ENCODE peak calls at places on chromosomes 1 and 21, in nine cellular contexts. K, B, H, Y, X, D, I, L and Z are unnamed samples.

GRCh38 chr1:164794310-164794709 is 235.3 kb downstream of the PBX1 start:
- DNase-seq in K (no peak), B (peak; percentile 90), H (no peak), Y (peak; percentile 94), X (peak; percentile 41), D (no peak), I (no peak), L (no peak), Z (peak; percentile 73)

GRCh38 chr1:112046630-112047029 is 57.2 kb upstream of the KCND3 start:
- DNase-seq in K (no peak), B (no peak), H (no peak), Y (no peak), X (no peak), D (no peak), I (no peak), L (no peak), Z (no peak)

GRCh38 chr1:68121536-68121935 is 71.1 kb upstream of the DIRAS3 start:
- DNase-seq in K (no peak), B (peak; percentile 77), H (no peak), Y (peak; percentile 87), X (no peak), D (no peak), I (no peak), L (no peak), Z (no peak)

GRCh38 chr1:225835752-225836151 is 25.8 kb downstream of the EPHX1 start:
- DNase-seq in K (peak; percentile 82), B (no peak), H (no peak), Y (peak; percentile 17), X (no peak), D (peak; percentile 71), I (no peak), L (no peak), Z (no peak)

GRCh38 chr1:54697896-54698295 is 17.8 kb upstream of the TTC4 start:
- DNase-seq in K (no peak), B (no peak), H (no peak), Y (no peak), X (no peak), D (no peak), I (no peak), L (no peak), Z (no peak)

GRCh38 chr1:165068716-165069115 is 287.8 kb downstream of the LMX1A start:
- DNase-seq in K (no peak), B (no peak), H (no peak), Y (no peak), X (no peak), D (no peak), I (no peak), L (no peak), Z (no peak)

GRCh38 chr1:243791586-243792267 is 58.3 kb downstream of the AKT3 start:
- DNase-seq in K (no peak), B (no peak), H (no peak), Y (no peak), X (no peak), D (no peak), I (no peak), L (no peak), Z (no peak)

GRCh38 chr1:10431065-10431730 is 965 bp downstream of the CENPS start:
- DNase-seq in K (no peak), B (no peak), H (no peak), Y (no peak), X (no peak), D (peak; percentile 18), I (peak; percentile 37), L (no peak), Z (no peak)

GRCh38 chr1:37673920-37674319 is 18.4 kb upstream of the CDCA8 start:
- DNase-seq in K (no peak), B (no peak), H (no peak), Y (no peak), X (no peak), D (peak; percentile 30), I (no peak), L (no peak), Z (no peak)

GRCh38 chr1:13799502-13800283 is 99.7 kb downstream of the PRDM2 start:
- DNase-seq in K (no peak), B (no peak), H (no peak), Y (no peak), X (no peak), D (no peak), I (no peak), L (no peak), Z (no peak)

GRCh38 chr1:209266590-209267172 is 316.8 kb upstream of the CAMK1G start:
- DNase-seq in K (no peak), B (no peak), H (no peak), Y (peak; percentile 2), X (no peak), D (no peak), I (no peak), L (no peak), Z (no peak)

GRCh38 chr1:77671836-77672235 is 10.6 kb downstream of the ZZZ3 start:
- DNase-seq in K (no peak), B (peak; percentile 44), H (no peak), Y (peak; percentile 53), X (no peak), D (no peak), I (no peak), L (no peak), Z (no peak)
- H3K4me3 ChIP-seq in K (no peak overlapping the region), B (no peak overlapping the region), H (no peak overlapping the region), Y (no peak overlapping the region), X (no peak overlapping the region), D (no peak overlapping the region), I (no peak overlapping the region), L (no peak overlapping the region), Z (no peak overlapping the region)

GRCh38 chr21:42654179-42654912 is 925 bp downstream of the PDE9A start:
- DNase-seq in K (no peak), B (no peak), H (no peak), Y (no peak), X (peak; percentile 53), D (peak; percentile 74), I (peak; percentile 78), L (peak; percentile 55), Z (no peak)
- TF ChIP-seq CTCF in K (no peak), B (no peak), H (no peak), Y (no peak), X (no peak), D (no peak), I (peak; percentile 20), L (no peak), Z (no peak)

GRCh38 chr1:201538618-201539551 is at the start of gene NAV1:
- DNase-seq in K (peak; percentile 70), B (no peak), H (no peak), Y (peak; percentile 75), X (peak; percentile 71), D (peak; percentile 89), I (peak; percentile 70), L (peak; percentile 59), Z (no peak)
- H3K27ac ChIP-seq in K (peak within 1 kb of the TSS; percentile 91), B (peak within 1 kb of the TSS; percentile 49), H (no peak within 1 kb of the TSS), Y (peak within 1 kb of the TSS; percentile 74), X (peak within 1 kb of the TSS; percentile 64), D (peak within 1 kb of the TSS; percentile 60), I (peak within 1 kb of the TSS; percentile 88), L (peak within 1 kb of the TSS; percentile 88), Z (peak within 1 kb of the TSS; percentile 79)

GRCh38 chr21:36697473-36698159 is 1.3 kb upstream of the SIM2 start:
- DNase-seq in K (no peak), B (no peak), H (no peak), Y (no peak), X (no peak), D (no peak), I (no peak), L (no peak), Z (no peak)
- H3K4me3 ChIP-seq in K (peak overlapping the region; percentile 69), B (no peak overlapping the region), H (peak overlapping the region; percentile 71), Y (peak overlapping the region; percentile 57), X (peak overlapping the region; percentile 61), D (peak overlapping the region; percentile 44), I (peak overlapping the region; percentile 97), L (no peak overlapping the region), Z (no peak overlapping the region)